ENCODE peak calls at places on chromosomes 2 and 18, in four cellular contexts. X is Ammon's horn, K is AG04450, I is NT2/D1. J is an unnamed sample.

GRCh38 chr2:11669454-11670291 is at the start of gene NTSR2:
- DNase-seq in X (peak), K (no peak), I (peak), J (peak)

GRCh38 chr2:75512455-75513212 is 48.1 kb downstream of the EVA1A start:
- DNase-seq in X (no peak), K (no peak), I (no peak), J (no peak)

GRCh38 chr2:46942891-46943626 is 27.5 kb upstream of the MCFD2 start:
- DNase-seq in X (no peak), K (no peak), I (no peak), J (no peak)

GRCh38 chr2:23460228-23460627 is 75.2 kb downstream of the KLHL29 start:
- DNase-seq in X (no peak), K (no peak), I (no peak), J (no peak)

GRCh38 chr2:25561136-25561850 is 112.1 kb downstream of the DTNB start:
- DNase-seq in X (no peak), K (no peak), I (no peak), J (no peak)

GRCh38 chr2:148781544-148781943 is 93.5 kb upstream of the KIF5C start:
- DNase-seq in X (no peak), K (no peak), I (no peak), J (no peak)

GRCh38 chr2:26936855-26937254 is 33.6 kb upstream of the MAPRE3 start:
- DNase-seq in X (no peak), K (no peak), I (no peak), J (no peak)

GRCh38 chr18:57744211-57744694 is 58.9 kb downstream of the ATP8B1 start:
- DNase-seq in X (no peak), K (no peak), I (no peak), J (peak)

GRCh38 chr2:160583823-160584537 is 90.4 kb upstream of the RBMS1 start:
- DNase-seq in X (no peak), K (no peak), I (no peak), J (no peak)

GRCh38 chr2:43041661-43042360 is 184.6 kb downstream of the ZFP36L2 start:
- DNase-seq in X (no peak), K (peak), I (peak), J (peak)

GRCh38 chr2:144430722-144431163 is 89.2 kb downstream of the ZEB2 start:
- DNase-seq in X (peak), K (peak), I (no peak), J (peak)

GRCh38 chr2:185012643-185013042 is 414.3 kb downstream of the ZNF804A start:
- DNase-seq in X (no peak), K (no peak), I (peak), J (no peak)

GRCh38 chr2:46481541-46482193 is 2.3 kb downstream of the TMEM247 start:
- DNase-seq in X (no peak), K (peak), I (no peak), J (peak)

J was measured in stromal cell of bone marrow.